ENCODE peak calls at places on chromosomes 5 and 9, in nine cellular contexts. J is activated B cell treated with CpG ODN at 0.5 μM for 24 hours, Z is nephron progenitor cell, K is breast epithelium, Q is PC-9, R is GM20000, H is psoas muscle, X is lower lobe of right lung, C is colonic mucosa. V is an unnamed sample.

GRCh38 chr9:120383611-120383998 is 196.4 kb downstream of the CDK5RAP2 start:
- DNase-seq in J (no peak), Z (no peak), K (no peak), Q (no peak), R (no peak), H (no peak), X (no peak), C (no peak), V (no peak)

GRCh38 chr5:27403248-27403882 is 365.0 kb upstream of the CDH9 start:
- DNase-seq in J (no peak), Z (no peak), K (no peak), Q (no peak), R (no peak), H (no peak), X (no peak), C (no peak), V (no peak)

GRCh38 chr9:2228132-2228531 is 213.0 kb downstream of the SMARCA2 start:
- DNase-seq in J (no peak), Z (peak; percentile 17), K (no peak), Q (no peak), R (no peak), H (peak; percentile 54), X (peak; percentile 55), C (peak; percentile 43), V (no peak)

GRCh38 chr9:86868611-86869010 is 78.7 kb downstream of the GAS1 start:
- DNase-seq in J (no peak), Z (no peak), K (no peak), Q (no peak), R (no peak), H (no peak), X (no peak), C (no peak), V (no peak)

GRCh38 chr9:91659529-91660294 is 236.1 kb upstream of the NFIL3 start:
- DNase-seq in J (no peak), Z (peak; percentile 32), K (no peak), Q (no peak), R (no peak), H (no peak), X (no peak), C (no peak), V (no peak)

GRCh38 chr5:74281191-74281590 is 359.3 kb downstream of the ENC1 start:
- DNase-seq in J (no peak), Z (no peak), K (no peak), Q (no peak), R (no peak), H (no peak), X (no peak), C (no peak), V (no peak)

GRCh38 chr9:8857330-8858249 is 1058.0 kb upstream of the DMAC1 start:
- DNase-seq in J (no peak), Z (peak; percentile 79), K (no peak), Q (no peak), R (peak; percentile 24), H (peak; percentile 78), X (peak; percentile 61), C (peak; percentile 86), V (no peak)

GRCh38 chr5:2267991-2268390 is 385.3 kb upstream of the IRX4 start:
- DNase-seq in J (no peak), Z (no peak), K (peak; percentile 25), Q (no peak), R (no peak), H (no peak), X (no peak), C (no peak), V (no peak)

GRCh38 chr9:69885474-69885929 is 64.9 kb downstream of the CFAP95 start:
- DNase-seq in J (no peak), Z (no peak), K (no peak), Q (peak; percentile 73), R (no peak), H (no peak), X (no peak), C (peak; percentile 25), V (no peak)

GRCh38 chr5:120382813-120383212 is 81.3 kb upstream of the PRR16 start:
- DNase-seq in J (no peak), Z (no peak), K (no peak), Q (no peak), R (no peak), H (no peak), X (no peak), C (no peak), V (no peak)

GRCh38 chr5:1133108-1133507 is 21.2 kb upstream of the SLC12A7 start:
- DNase-seq in J (no peak), Z (no peak), K (no peak), Q (no peak), R (no peak), H (no peak), X (no peak), C (no peak), V (no peak)

GRCh38 chr9:108125541-108125940 is 636.0 kb upstream of the KLF4 start:
- DNase-seq in J (no peak), Z (no peak), K (no peak), Q (no peak), R (no peak), H (no peak), X (no peak), C (no peak), V (no peak)
- TF ChIP-seq CTCF in J (no peak), Z (peak; percentile 17), K (no peak), Q (peak; percentile 65), R (no peak), H (peak; percentile 17), X (no peak), C (peak; percentile 12), V (peak; percentile 38)

DNA sequence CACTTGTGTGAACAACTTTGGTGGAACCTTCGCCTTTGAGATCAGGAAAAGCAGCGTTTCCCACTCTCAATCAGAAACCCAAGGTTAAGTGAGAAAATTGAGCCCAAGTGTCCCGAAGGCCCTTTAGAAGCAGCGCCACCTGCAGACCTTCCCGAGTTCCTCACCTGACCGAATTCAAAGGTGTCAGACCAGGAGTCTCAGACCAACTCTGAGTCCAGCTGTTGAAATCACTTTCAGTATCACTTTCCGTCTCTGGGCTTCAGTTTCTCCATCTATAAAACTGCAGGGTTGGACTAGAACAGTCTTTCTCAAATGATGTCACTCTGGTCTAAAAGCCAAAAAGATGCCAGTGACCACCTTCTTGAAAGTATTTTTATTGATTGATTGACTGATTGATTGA is 31.7 kb upstream of the GRHPR start:
- DNase-seq in J (no peak), Z (peak; percentile 30), K (no peak), Q (peak; percentile 14), R (peak; percentile 73), H (no peak), X (no peak), C (peak; percentile 63), V (no peak)
- TF ChIP-seq CTCF in J (no peak), Z (peak; percentile 32), K (no peak), Q (peak; percentile 46), R (peak; percentile 72), H (no peak), X (peak; percentile 31), C (peak; percentile 47), V (peak; percentile 27)

DNA sequence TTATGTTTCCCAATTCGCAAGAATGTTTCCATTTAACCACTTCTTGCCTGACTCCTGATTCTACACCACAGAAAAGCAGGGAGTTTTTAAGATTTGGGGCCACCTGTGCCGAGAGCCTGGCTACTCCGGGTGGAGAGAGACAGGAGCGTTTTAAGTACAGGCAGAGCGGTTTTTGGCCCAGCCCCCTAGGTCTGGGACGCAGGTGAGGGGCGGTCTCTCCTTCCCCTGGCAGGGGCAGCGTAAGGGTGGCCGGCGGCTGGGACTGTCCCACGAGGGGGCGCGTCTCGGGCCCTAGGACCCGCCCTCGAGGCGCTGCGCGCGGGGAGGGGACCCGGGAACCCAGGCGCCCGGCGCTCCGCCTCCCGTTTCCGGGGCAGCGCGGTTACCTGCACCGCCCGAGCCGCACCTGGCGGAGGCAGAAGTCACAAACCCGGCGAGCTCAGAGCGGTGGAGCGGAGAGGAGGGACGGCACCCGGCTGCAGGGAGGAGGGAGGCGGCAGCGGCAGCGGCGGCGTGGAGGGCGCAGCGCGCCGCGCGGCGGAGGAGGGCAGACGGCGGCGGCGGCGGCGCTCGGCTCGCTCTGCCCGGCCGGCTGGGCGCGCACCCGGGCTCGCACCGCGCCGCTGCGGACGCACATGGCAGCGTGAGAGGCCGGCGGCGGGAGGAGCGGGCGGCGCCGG is at the start of gene WWC1:
- DNase-seq in J (peak; percentile 62), Z (peak; percentile 82), K (peak; percentile 89), Q (peak; percentile 99), R (peak; percentile 86), H (no peak), X (peak; percentile 91), C (peak; percentile 90), V (peak; percentile 61)
- TF ChIP-seq CTCF in J (no peak), Z (peak; percentile 42), K (peak; percentile 28), Q (peak; percentile 68), R (no peak), H (no peak), X (peak; percentile 35), C (peak; percentile 28), V (peak; percentile 19)

GRCh38 chr9:37952731-37953130 is 48.8 kb upstream of the SLC25A51 start:
- DNase-seq in J (no peak), Z (no peak), K (no peak), Q (no peak), R (no peak), H (no peak), X (peak; percentile 14), C (no peak), V (no peak)

GRCh38 chr9:37954581-37954981 is 50.7 kb upstream of the SLC25A51 start:
- DNase-seq in J (no peak), Z (no peak), K (no peak), Q (no peak), R (peak; percentile 53), H (no peak), X (no peak), C (no peak), V (no peak)

GRCh38 chr9:37953204-37953774 is 49.4 kb upstream of the SLC25A51 start:
- DNase-seq in J (no peak), Z (no peak), K (no peak), Q (no peak), R (no peak), H (no peak), X (peak; percentile 18), C (no peak), V (no peak)

GRCh38 chr9:37951671-37952579 is 48.0 kb upstream of the SLC25A51 start:
- DNase-seq in J (no peak), Z (no peak), K (no peak), Q (no peak), R (no peak), H (no peak), X (peak; percentile 37), C (no peak), V (no peak)

DNA sequence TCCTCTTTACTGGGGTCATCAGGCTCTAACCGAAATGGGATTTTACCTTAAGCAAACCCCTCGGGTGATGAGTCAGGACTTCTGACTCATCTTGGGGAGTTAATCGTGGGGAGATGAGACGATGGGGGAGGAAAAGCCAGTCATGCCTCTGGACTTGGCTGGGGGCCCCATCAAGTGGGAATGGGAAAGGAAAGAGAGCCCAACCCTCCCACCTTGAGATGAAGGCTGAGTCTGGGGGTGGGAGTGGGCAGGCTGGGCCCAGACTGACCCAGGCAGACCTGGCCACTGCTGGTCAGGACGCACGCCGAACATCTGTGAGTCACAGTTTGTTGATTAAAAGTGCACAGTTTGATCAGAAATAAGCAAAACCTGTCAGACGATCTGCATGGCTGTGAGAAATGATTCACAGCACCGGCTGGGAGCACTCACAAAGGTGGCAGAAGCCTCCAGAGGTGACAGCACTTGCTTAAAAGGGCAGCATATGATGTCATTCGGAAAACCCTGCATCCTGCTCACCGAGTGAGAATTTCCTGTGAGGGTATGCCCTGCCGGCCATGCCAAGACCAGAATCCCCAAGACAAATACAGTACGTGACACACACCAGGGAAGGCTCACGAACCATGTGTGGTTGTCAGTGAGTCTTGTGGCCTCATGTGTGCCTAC is 50.0 kb upstream of the SLC25A51 start:
- DNase-seq in J (no peak), Z (no peak), K (no peak), Q (peak; percentile 70), R (peak; percentile 72), H (no peak), X (peak; percentile 34), C (no peak), V (no peak)
- TF ChIP-seq CTCF in J (no peak), Z (no peak), K (no peak), Q (no peak), R (no peak), H (no peak), X (no peak), C (no peak), V (no peak)